ENCODE peak calls at places on chromosomes 13 and 19, in five cellular contexts. D, V, E, C and M are unnamed samples.

GRCh38 chr13:59914556-59914955 is 249.2 kb downstream of the DIAPH3 start:
- DNase-seq in C (no peak), D (no peak), E (no peak), V (no peak), M (no peak)

GRCh38 chr19:45152504-45153338 is 8.1 kb downstream of the NKPD1 start:
- DNase-seq in V (no peak), C (no peak), E (peak), D (peak), M (peak)

GRCh38 chr19:2678043-2678671 is 24.3 kb downstream of the GNG7 start:
- DNase-seq in V (no peak), E (no peak), D (no peak), C (no peak), M (no peak)

GRCh38 chr19:5718579-5719273 is 1.2 kb downstream of the LONP1 start:
- DNase-seq in V (no peak), D (no peak), C (no peak), E (no peak), M (no peak)

GRCh38 chr19:35773020-35773809 is 2.1 kb upstream of the ARHGAP33 start:
- DNase-seq in E (no peak), D (no peak), V (no peak), C (no peak), M (no peak)

GRCh38 chr13:103097366-103097928 is 31.2 kb upstream of the SLC10A2 start:
- DNase-seq in C (no peak), D (no peak), E (no peak), V (peak), M (no peak)

GRCh38 chr19:55146648-55147218 is 2.3 kb downstream of the TNNT1 start:
- DNase-seq in C (peak), E (peak), D (no peak), V (no peak), M (peak)

GRCh38 chr19:29397748-29398147 is 128.0 kb upstream of the VSTM2B start:
- DNase-seq in D (no peak), C (no peak), E (no peak), V (no peak), M (no peak)

GRCh38 chr13:45490068-45490467 is 25.3 kb downstream of the COG3 start:
- DNase-seq in C (no peak), D (no peak), V (no peak), E (no peak), M (no peak)

GRCh38 chr19:14433454-14434156 is 499 bp downstream of the PKN1 start:
- DNase-seq in V (no peak), C (no peak), E (peak), D (no peak), M (peak)

GRCh38 chr19:49837009-49837310 is 14.0 kb upstream of the PTOV1 start:
- DNase-seq in E (no peak), C (no peak), D (no peak), V (no peak), M (no peak)

GRCh38 chr13:73462241-73462640 is 403.4 kb downstream of the KLF5 start:
- DNase-seq in C (no peak), D (no peak), V (no peak), E (no peak), M (no peak)